ENCODE peak calls at places on chromosome 2, in ten cellular contexts. O is K562, C is tibial nerve, W is transverse colon, D is upper lobe of left lung, P is A549, M is ovary, N is H1, X is GM12878, U is suprapubic skin. F is an unnamed sample.

GRCh38 chr2:228768818-228769217 is 502.3 kb downstream of the PID1 start:
- DNase-seq in O (no peak), C (no peak), W (no peak), D (no peak), P (no peak), M (no peak), N (no peak), X (no peak), U (no peak), F (no peak)

GRCh38 chr2:189249171-189249570 is 69.6 kb upstream of the COL5A2 start:
- DNase-seq in O (no peak), C (no peak), W (no peak), D (no peak), P (no peak), M (no peak), N (no peak), X (no peak), U (no peak), F (no peak)

GRCh38 chr2:199997296-199997695 is 41.9 kb downstream of the MAIP1 start:
- DNase-seq in O (no peak), C (no peak), W (no peak), D (no peak), P (no peak), M (no peak), N (no peak), X (no peak), U (no peak), F (no peak)

GRCh38 chr2:224655006-224655537 is 61.1 kb downstream of the CCDC195 start:
- DNase-seq in O (no peak), C (no peak), W (no peak), D (no peak), P (no peak), M (no peak), N (no peak), X (no peak), U (no peak), F (no peak)

GRCh38 chr2:106011380-106011779 is 182.7 kb downstream of the UXS1 start:
- DNase-seq in O (no peak), C (no peak), W (no peak), D (no peak), P (no peak), M (no peak), N (no peak), X (no peak), U (no peak), F (no peak)

GRCh38 chr2:171566099-171566498 is 43.8 kb downstream of the CYBRD1 start:
- DNase-seq in O (no peak), C (no peak), W (no peak), D (no peak), P (no peak), M (no peak), N (no peak), X (no peak), U (no peak), F (no peak)

GRCh38 chr2:48006094-48006493 is 99.8 kb upstream of the FBXO11 start:
- DNase-seq in O (no peak), C (no peak), W (no peak), D (no peak), P (peak; percentile 6), M (no peak), N (no peak), X (no peak), U (no peak), F (no peak)

GRCh38 chr2:120669121-120669952 is 66.3 kb upstream of the GLI2 start:
- DNase-seq in O (no peak), C (no peak), W (no peak), D (peak; percentile 57), P (peak; percentile 26), M (no peak), N (peak; percentile 78), X (no peak), U (peak; percentile 76), F (peak; percentile 61)

GRCh38 chr2:135742307-135742838 is 718 bp downstream of the UBXN4 start:
- DNase-seq in O (peak; percentile 68), C (no peak), W (peak; percentile 36), D (peak; percentile 22), P (peak; percentile 54), M (no peak), N (no peak), X (no peak), U (no peak), F (no peak)

GRCh38 chr2:150528861-150529801 is 41.7 kb upstream of the RND3 start:
- DNase-seq in O (no peak), C (no peak), W (no peak), D (no peak), P (peak; percentile 70), M (no peak), N (no peak), X (peak; percentile 45), U (no peak), F (no peak)

GRCh38 chr2:175880-176800 is 87.7 kb downstream of the SH3YL1 start:
- DNase-seq in O (no peak), C (no peak), W (no peak), D (no peak), P (no peak), M (peak; percentile 32), N (no peak), X (no peak), U (no peak), F (no peak)
- TF ChIP-seq EP300 in O (no peak), C (no peak), W (no peak), D (no peak), P (no peak), M (no peak), N (no peak), X (no peak), U (no peak), F (no peak)

GRCh38 chr2:218990052-218990451 is 3.2 kb downstream of the CRYBA2 start:
- DNase-seq in O (no peak), C (no peak), W (no peak), D (no peak), P (no peak), M (no peak), N (no peak), X (no peak), U (no peak), F (peak; percentile 53)

GRCh38 chr2:218986148-218986761 is 1.3 kb upstream of the FEV start:
- DNase-seq in O (no peak), C (no peak), W (no peak), D (no peak), P (no peak), M (no peak), N (no peak), X (no peak), U (no peak), F (peak; percentile 17)

GRCh38 chr2:218988650-218989049 is 3.7 kb upstream of the FEV start:
- DNase-seq in O (no peak), C (no peak), W (no peak), D (no peak), P (no peak), M (no peak), N (no peak), X (no peak), U (no peak), F (peak; percentile 33)

GRCh38 chr2:218990612-218991011 is 2.6 kb downstream of the CRYBA2 start:
- DNase-seq in O (no peak), C (no peak), W (no peak), D (no peak), P (no peak), M (no peak), N (no peak), X (no peak), U (no peak), F (peak; percentile 28)

GRCh38 chr2:218988164-218988563 is 3.2 kb upstream of the FEV start:
- DNase-seq in O (no peak), C (no peak), W (no peak), D (no peak), P (no peak), M (no peak), N (no peak), X (no peak), U (no peak), F (no peak)
- TF ChIP-seq POLR2A in O (no peak), C (no peak), W (no peak), D (no peak), P (no peak), M (no peak), N (no peak), X (no peak), U (no peak), F (no peak)

DNA sequence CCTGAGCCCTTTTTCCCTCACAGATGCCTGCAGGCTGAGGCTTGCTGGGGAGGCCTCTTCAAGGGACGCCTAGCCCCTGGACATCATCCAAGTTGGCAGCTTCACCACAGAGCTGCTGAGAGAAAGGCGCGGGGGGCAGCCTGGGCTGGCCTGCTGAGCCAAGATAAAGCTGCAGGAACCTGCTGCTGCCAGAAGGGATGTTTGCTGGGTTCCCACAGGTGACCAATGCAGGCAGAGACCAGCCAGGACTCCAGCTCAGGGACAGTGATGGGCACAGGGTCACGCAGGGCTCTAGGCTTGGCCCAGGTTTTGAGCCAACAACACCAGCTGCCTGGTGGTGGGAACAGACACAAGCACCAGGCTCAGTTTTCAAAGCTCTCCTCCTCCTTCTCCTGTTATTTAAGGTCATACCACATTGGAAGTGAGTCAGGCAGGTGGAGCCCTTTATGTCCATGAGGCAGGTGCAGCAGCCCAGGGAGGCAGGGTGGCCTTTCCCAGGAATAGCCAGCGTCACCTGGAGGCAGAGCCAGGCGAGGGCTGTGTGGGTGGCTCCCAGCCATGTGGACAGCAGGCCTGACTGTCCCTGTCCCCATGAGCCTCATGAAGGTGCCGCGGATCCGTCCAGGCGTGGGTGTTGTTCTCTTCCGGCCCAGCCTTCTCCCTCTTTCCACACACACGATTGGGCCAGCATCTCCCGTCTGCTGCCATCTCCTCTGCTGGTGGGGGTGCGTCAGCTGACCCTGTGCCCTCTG is 515.5 kb upstream of the MYT1L start:
- DNase-seq in O (peak; percentile 6), C (no peak), W (no peak), D (no peak), P (no peak), M (no peak), N (no peak), X (no peak), U (no peak), F (peak; percentile 76)
- TF ChIP-seq EP300 in O (no peak), C (no peak), W (no peak), D (no peak), P (no peak), M (no peak), N (no peak), X (no peak), U (no peak), F (no peak)

GRCh38 chr2:127065932-127066318 is 41.0 kb downstream of the BIN1 start:
- DNase-seq in O (no peak), C (no peak), W (no peak), D (no peak), P (no peak), M (no peak), N (no peak), X (no peak), U (no peak), F (no peak)

GRCh38 chr2:127063701-127064590 is 43.0 kb downstream of the BIN1 start:
- DNase-seq in O (no peak), C (no peak), W (no peak), D (no peak), P (no peak), M (no peak), N (no peak), X (no peak), U (no peak), F (peak; percentile 76)

GRCh38 chr2:127066942-127067341 is 40.0 kb downstream of the BIN1 start:
- DNase-seq in O (no peak), C (peak; percentile 66), W (peak; percentile 51), D (peak; percentile 48), P (no peak), M (no peak), N (no peak), X (no peak), U (peak; percentile 92), F (peak; percentile 89)

GRCh38 chr2:127065299-127065931 is 41.5 kb downstream of the BIN1 start:
- DNase-seq in O (no peak), C (no peak), W (no peak), D (no peak), P (no peak), M (no peak), N (no peak), X (no peak), U (no peak), F (no peak)

GRCh38 chr2:127064642-127065250 is 42.2 kb downstream of the BIN1 start:
- DNase-seq in O (peak; percentile 95), C (peak; percentile 82), W (peak; percentile 85), D (peak; percentile 90), P (peak; percentile 95), M (peak; percentile 70), N (no peak), X (no peak), U (peak; percentile 94), F (peak; percentile 97)
- TF ChIP-seq POLR2A in O (peak; percentile 82), C (no peak), W (no peak), D (no peak), P (peak; percentile 31), M (no peak), N (no peak), X (peak; percentile 62), U (no peak), F (no peak)